ENCODE peak calls at places on chromosomes 2 and 18, in eight cellular contexts. O is uterus, C is A549, Z is astrocyte of the cerebellum, K is suprapubic skin, V is hepatocyte, F is epithelial cell of esophagus, U is lower lobe of right lung. J is an unnamed sample.

GRCh38 chr2:25491966-25492532 is 150.3 kb upstream of the DNMT3A start:
- DNase-seq in Z (peak), U (no peak), K (no peak), C (peak), O (no peak), V (peak), F (peak), J (peak)

GRCh38 chr2:58895849-58896248 is 654.7 kb upstream of the FANCL start:
- DNase-seq in C (no peak), Z (peak), V (no peak), F (peak), U (no peak), K (no peak), O (no peak), J (no peak)

GRCh38 chr2:73938761-73939352 is 12.2 kb downstream of the DGUOK start:
- DNase-seq in C (no peak), F (peak), Z (peak), O (no peak), V (no peak), U (no peak), K (no peak), J (peak)

GRCh38 chr2:88350641-88351601 is 101.6 kb downstream of the FOXI3 start:
- DNase-seq in Z (no peak), O (no peak), K (no peak), V (peak), F (peak), C (peak), U (peak), J (peak)

GRCh38 chr18:394997-395383 is 105.5 kb downstream of the COLEC12 start:
- DNase-seq in K (no peak), C (no peak), F (no peak), U (no peak), O (peak), V (peak), Z (peak), J (peak)

GRCh38 chr2:48253301-48253700 is 276.7 kb upstream of the STON1 start:
- DNase-seq in U (no peak), V (no peak), Z (no peak), K (no peak), O (no peak), F (no peak), C (no peak), J (no peak)

GRCh38 chr2:149463328-149464002 is 124.1 kb downstream of the MMADHC start:
- DNase-seq in K (no peak), O (no peak), F (no peak), Z (no peak), V (no peak), U (no peak), C (no peak), J (no peak)

GRCh38 chr2:200302940-200303727 is 3.4 kb upstream of the SPATS2L start:
- DNase-seq in Z (no peak), U (no peak), C (peak), V (peak), O (no peak), F (peak), K (no peak), J (peak)

GRCh38 chr18:56168049-56168781 is 470.2 kb downstream of the TXNL1 start:
- DNase-seq in V (peak), C (no peak), O (no peak), F (peak), Z (peak), K (no peak), U (no peak), J (peak)

GRCh38 chr2:38709515-38710194 is 41.5 kb downstream of the SRSF7 start:
- DNase-seq in V (no peak), F (no peak), C (no peak), K (no peak), U (no peak), O (no peak), Z (no peak), J (no peak)

GRCh38 chr2:10142640-10142965 is 20.1 kb downstream of the RRM2 start:
- DNase-seq in F (no peak), K (no peak), Z (no peak), U (no peak), O (no peak), C (no peak), V (no peak), J (no peak)
- TF ChIP-seq CTCF in F (no peak), K (no peak), Z (no peak), U (no peak), O (no peak), C (no peak), V (no peak), J (no peak)

GRCh38 chr2:32622570-32623310 is 5.1 kb upstream of the TTC27 start:
- DNase-seq in C (no peak), U (no peak), V (no peak), F (no peak), K (no peak), O (no peak), Z (no peak), J (peak)
- H3K4me3 ChIP-seq in C (no peak), U (no peak), V (no peak), F (no peak), K (no peak), O (no peak), Z (no peak), J (no peak)

DNA sequence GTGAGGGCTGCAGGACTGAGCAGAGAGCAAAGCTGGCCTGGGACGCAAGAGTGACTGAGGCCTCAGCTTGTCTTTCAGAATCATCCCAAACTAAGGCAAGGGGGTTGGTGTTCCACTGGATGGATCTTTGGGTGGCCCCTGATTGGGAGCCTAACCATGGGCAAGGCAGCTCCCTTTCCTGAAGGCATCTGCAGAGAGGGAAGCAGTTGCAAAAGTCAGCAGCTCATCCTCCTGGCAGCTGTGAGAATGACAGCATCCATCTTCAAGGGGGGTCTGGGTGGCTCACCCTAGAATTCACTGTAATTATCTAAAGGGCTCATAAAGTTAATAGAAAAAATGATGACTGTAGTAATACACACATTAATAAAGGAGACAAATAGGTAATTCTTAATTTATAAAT is 46.5 kb upstream of the RAB31 start:
- DNase-seq in O (no peak), C (no peak), V (no peak), K (no peak), F (peak), U (no peak), Z (no peak), J (no peak)
- TF ChIP-seq CTCF in O (no peak), C (peak), V (no peak), K (no peak), F (peak), U (no peak), Z (no peak), J (peak)

DNA sequence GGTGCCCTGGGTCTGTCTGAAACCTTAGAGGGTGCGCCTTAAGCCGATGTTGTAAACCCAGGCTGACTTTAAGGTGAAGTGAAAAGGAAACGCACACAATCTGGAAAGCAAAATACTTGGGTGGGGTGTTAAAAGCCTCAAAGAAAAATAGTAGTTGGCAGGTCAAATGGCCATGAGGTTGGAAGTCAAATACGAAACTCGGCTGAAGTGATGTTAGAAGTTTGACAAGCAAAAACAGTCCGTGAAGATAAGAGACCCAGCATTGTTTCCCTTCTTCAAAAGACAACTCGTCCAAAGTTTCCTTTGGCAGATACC is 1.4 kb upstream of the CDC42EP3 start:
- DNase-seq in V (no peak), Z (no peak), K (no peak), U (no peak), C (no peak), O (no peak), F (no peak), J (peak)
- H3K4me3 ChIP-seq in V (peak), Z (peak), K (peak), U (peak), C (peak), O (peak), F (peak), J (peak)

GRCh38 chr2:86202702-86203101 is 3.4 kb downstream of the MRPL35 start:
- DNase-seq in C (no peak), O (no peak), K (no peak), V (no peak), F (no peak), U (no peak), Z (no peak), J (no peak)

GRCh38 chr2:86203614-86204013 is 4.4 kb downstream of the MRPL35 start:
- DNase-seq in V (no peak), C (no peak), F (no peak), U (no peak), K (no peak), Z (no peak), O (no peak), J (no peak)

GRCh38 chr2:86204458-86204857 is 5.2 kb downstream of the MRPL35 start:
- DNase-seq in V (no peak), Z (no peak), U (no peak), K (no peak), O (no peak), C (no peak), F (no peak), J (no peak)

GRCh38 chr2:86199834-86200177 is 549 bp downstream of the MRPL35 start:
- DNase-seq in K (no peak), V (no peak), F (no peak), O (no peak), U (no peak), Z (no peak), C (no peak), J (no peak)

DNA sequence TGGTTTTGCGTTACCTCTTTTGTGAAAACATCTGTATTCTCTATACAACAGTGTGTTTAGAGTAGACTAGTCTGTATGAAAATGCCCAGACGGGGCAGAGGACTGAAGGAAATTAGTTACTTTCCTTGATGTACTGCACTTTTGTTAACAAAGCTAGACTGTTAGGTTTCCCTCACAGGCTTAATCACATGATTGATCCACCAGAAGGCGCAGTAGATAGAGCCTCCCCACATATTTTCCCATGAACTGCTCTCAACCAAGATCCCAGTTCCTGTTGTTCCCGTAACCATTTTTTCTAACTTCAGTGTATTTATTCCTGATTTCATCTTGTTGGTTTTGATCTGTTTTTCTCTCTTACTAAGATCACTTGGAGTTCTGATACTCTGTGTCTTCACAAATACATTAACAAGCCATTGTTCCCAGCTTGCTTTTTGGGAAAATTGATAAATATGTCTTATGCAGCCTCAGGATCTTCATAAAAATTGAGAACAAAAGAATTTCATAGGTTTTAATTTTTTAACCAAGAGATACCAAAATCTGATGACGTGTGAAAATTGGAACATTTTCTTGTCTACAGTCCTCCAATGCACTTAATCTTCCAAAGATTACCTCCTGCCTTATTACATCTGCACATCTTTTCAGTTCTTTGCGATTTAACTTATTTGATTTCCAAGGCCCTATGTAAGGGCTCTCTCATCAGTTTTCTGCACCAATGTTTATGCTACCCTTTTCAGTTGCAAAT is 2.9 kb downstream of the MRPL35 start:
- DNase-seq in K (no peak), Z (no peak), V (no peak), C (no peak), F (no peak), U (no peak), O (no peak), J (peak)
- TF ChIP-seq CTCF in K (no peak), Z (no peak), V (no peak), C (no peak), F (no peak), U (no peak), O (no peak), J (peak)

GRCh38 chr18:2590303-2590702 is 18.9 kb downstream of the NDC80 start:
- DNase-seq in K (no peak), Z (no peak), V (no peak), F (no peak), C (no peak), U (no peak), O (no peak), J (no peak)

GRCh38 chr18:2589345-2590060 is 18.1 kb downstream of the NDC80 start:
- DNase-seq in V (no peak), Z (no peak), U (no peak), C (no peak), F (peak), O (no peak), K (no peak), J (peak)

GRCh38 chr18:2587788-2588187 is 16.4 kb downstream of the NDC80 start:
- DNase-seq in C (no peak), F (no peak), U (no peak), K (no peak), O (no peak), V (no peak), Z (no peak), J (no peak)

DNA sequence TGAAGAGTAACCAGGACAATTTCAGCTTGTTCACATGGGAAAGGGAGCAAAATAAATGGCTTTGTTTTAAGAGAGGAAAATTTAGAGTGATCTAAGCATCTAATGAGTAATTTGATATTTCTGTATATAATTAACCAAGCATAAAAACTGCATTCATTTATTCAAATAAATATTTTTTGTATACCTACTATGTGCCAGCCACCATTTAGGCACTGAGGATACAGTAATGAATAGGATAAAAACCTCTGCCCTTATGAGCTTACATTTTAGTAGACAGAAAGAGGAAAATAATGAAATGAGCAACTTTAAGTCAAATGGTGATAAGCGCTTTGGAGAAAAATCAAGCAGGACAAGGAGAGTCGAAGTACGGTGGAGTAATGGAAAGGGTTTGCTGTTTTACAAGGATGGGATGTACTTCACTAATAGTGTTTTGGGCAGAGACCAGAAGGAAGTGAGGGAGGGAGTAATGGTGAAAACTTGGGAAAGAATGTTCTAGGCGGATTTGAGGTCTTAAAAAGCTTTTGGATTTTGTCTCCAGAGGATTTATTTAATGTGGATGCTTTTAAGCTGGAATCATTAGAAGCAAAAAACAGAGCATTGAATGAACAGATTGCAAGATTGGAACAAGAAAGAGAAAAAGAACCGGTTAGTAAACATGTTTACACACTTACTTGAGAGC is 17.4 kb downstream of the NDC80 start:
- DNase-seq in U (no peak), Z (no peak), V (peak), O (no peak), K (no peak), C (no peak), F (peak), J (peak)
- H3K4me3 ChIP-seq in U (no peak), Z (no peak), V (no peak), O (peak), K (no peak), C (no peak), F (no peak), J (no peak)

DNA sequence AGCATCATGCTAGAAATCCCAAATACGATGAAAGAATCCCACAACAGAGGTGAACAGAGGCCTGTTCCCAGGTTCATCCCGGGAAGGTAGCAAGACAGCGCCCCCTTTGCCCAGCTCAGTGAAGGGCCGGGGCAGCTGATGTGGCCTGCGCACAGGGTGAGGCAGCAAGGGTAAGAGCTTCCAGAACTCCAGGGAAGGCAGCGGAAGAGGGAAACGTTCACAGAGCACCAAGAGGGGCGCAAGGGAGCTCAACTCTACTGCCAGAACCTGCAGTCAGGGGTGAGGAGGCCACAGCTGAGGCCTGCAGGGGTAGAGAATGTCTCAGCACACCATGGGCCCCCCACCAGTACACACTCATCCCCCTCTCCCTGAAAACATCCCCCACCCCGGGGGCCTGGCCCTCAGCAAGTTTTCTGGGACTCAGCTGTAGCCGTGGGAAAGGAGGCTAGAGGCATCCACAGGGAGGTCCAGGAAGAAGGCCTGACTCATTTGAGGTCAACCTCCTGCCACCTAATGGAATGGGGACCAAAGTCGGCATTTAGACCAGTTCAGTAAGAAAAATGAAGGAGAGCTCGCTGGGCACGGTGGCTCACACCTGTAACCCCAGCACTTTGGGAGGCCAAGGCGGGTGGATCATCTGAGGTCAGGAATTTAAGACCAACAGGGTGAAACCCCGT is 95.6 kb upstream of the ASAP2 start:
- DNase-seq in Z (no peak), O (no peak), K (no peak), C (no peak), F (peak), V (no peak), U (no peak), J (no peak)
- TF ChIP-seq CTCF in Z (peak), O (no peak), K (no peak), C (no peak), F (peak), V (peak), U (no peak), J (no peak)

J was measured in fibroblast of the aortic adventitia.